ENCODE peak calls at places on chromosomes 3 and 15, in five cellular contexts. Y is fibroblast of lung, I is breast epithelium, E is sigmoid colon, V is neuronal stem cell. C is an unnamed sample.

GRCh38 chr15:70344666-70345065 is 246.9 kb upstream of the TLE3 start:
- DNase-seq in E (no peak), V (no peak), I (no peak), Y (no peak), C (no peak)

GRCh38 chr3:140505256-140505655 is 172.6 kb upstream of the TRIM42 start:
- DNase-seq in V (peak; percentile 18), I (no peak), Y (no peak), E (no peak), C (no peak)

GRCh38 chr3:113151475-113152031 is 59.8 kb upstream of the BOC start:
- DNase-seq in I (no peak), Y (peak; percentile 43), E (peak; percentile 93), V (no peak), C (no peak)

GRCh38 chr15:79724312-79724711 is 172.5 kb downstream of the MTHFS start:
- DNase-seq in V (no peak), I (no peak), E (no peak), Y (peak; percentile 8), C (no peak)

GRCh38 chr15:76312540-76313174 is 1.4 kb upstream of the ETFA start:
- DNase-seq in Y (no peak), I (no peak), V (no peak), E (no peak), C (no peak)

GRCh38 chr15:51366911-51367310 is 25.5 kb downstream of the GLDN start:
- DNase-seq in E (no peak), V (no peak), I (no peak), Y (peak; percentile 84), C (peak; percentile 13)

GRCh38 chr3:8421267-8421666 is 80.4 kb upstream of the LMCD1 start:
- DNase-seq in V (no peak), I (no peak), E (no peak), Y (no peak), C (no peak)

GRCh38 chr3:30475038-30475808 is 131.2 kb upstream of the TGFBR2 start:
- DNase-seq in Y (no peak), V (no peak), E (no peak), I (no peak), C (no peak)

GRCh38 chr3:129794319-129795201 is 99.0 kb downstream of the TMCC1 start:
- DNase-seq in V (peak; percentile 56), Y (no peak), I (no peak), E (peak; percentile 63), C (no peak)

DNA sequence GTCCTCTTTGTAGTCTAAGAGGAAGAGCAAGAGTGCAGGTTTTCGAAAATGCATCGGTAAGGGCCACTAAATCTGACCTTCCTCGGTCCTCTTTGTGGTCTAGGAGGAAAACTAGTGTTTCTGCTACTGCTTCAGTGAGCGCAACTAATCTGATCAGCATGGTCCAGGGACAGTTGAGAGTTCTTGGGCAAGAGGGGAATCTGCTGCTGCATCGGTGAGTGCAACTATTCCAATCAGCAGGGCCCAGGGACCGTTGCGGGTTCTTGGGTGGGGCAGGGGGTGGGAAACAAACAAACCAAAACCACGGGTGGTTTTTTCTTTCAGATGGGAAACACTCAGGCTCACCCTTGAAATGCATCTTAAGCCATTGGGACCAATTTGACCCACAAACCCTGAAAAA is 10.5 kb upstream of the OSBPL11 start:
- DNase-seq in Y (no peak), I (no peak), E (no peak), V (no peak), C (no peak)
- H3K4me3 ChIP-seq in Y (no peak overlapping the region), I (no peak overlapping the region), E (no peak overlapping the region), V (no peak overlapping the region), C (no peak overlapping the region)

DNA sequence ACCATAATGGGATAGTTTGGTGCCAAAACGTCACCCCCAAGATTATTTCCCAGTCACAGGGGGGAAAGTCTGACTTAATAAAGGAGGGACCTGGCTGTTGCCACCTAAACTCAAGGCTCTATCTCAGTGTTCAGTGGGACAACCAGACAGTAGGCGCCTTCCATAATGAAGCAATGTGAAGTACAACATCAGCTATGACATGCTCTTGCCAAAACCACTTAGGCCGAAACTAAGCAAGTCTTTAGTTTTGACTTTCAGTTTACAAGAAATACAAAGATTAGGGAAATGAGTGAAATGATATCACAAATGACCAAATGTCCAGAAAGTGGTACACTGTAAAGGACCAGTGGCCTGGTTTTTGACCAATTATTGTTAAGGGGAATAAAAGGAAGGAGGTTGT is 32.9 kb downstream of the SOX14 start:
- DNase-seq in E (no peak), Y (no peak), V (no peak), I (no peak), C (no peak)
- H3K27ac ChIP-seq in E (no peak overlapping the region), Y (no peak overlapping the region), V (no peak overlapping the region), I (no peak overlapping the region), C (no peak overlapping the region)

GRCh38 chr15:91857224-91857585 is 3.7 kb downstream of the SLCO3A1 start:
- DNase-seq in E (no peak), V (no peak), Y (no peak), I (no peak), C (no peak)

GRCh38 chr15:91853968-91854943 is 748 bp downstream of the SLCO3A1 start:
- DNase-seq in V (peak; percentile 43), I (no peak), Y (peak; percentile 10), E (peak; percentile 71), C (no peak)

GRCh38 chr15:91855241-91855640 is 1.7 kb downstream of the SLCO3A1 start:
- DNase-seq in I (no peak), E (no peak), Y (no peak), V (no peak), C (no peak)

GRCh38 chr15:91857772-91858171 is 4.3 kb downstream of the SLCO3A1 start:
- DNase-seq in V (no peak), Y (no peak), I (no peak), E (no peak), C (no peak)

GRCh38 chr15:91855684-91856553 is 2.4 kb downstream of the SLCO3A1 start:
- DNase-seq in E (no peak), Y (no peak), V (peak; percentile 9), I (no peak), C (no peak)
- H3K4me3 ChIP-seq in E (no peak overlapping the region), Y (no peak overlapping the region), V (no peak overlapping the region), I (peak overlapping the region; percentile 80), C (no peak overlapping the region)

GRCh38 chr3:71469131-71469430 is 114.4 kb downstream of the FOXP1 start:
- DNase-seq in I (no peak), Y (no peak), E (no peak), V (no peak), C (no peak)
- H3K27ac ChIP-seq in I (no peak overlapping the region), Y (no peak overlapping the region), E (no peak overlapping the region), V (no peak overlapping the region), C (no peak overlapping the region)

GRCh38 chr3:143957447-143957846 is 14.2 kb upstream of the DIPK2A start:
- DNase-seq in I (no peak), Y (no peak), V (no peak), E (no peak), C (no peak)
- H3K4me3 ChIP-seq in I (no peak overlapping the region), Y (no peak overlapping the region), V (no peak overlapping the region), E (no peak overlapping the region), C (no peak overlapping the region)

GRCh38 chr15:75182187-75183131 is 19.2 kb upstream of the C15orf39 start:
- DNase-seq in E (peak; percentile 60), I (no peak), Y (no peak), V (no peak), C (no peak)
- H3K27ac ChIP-seq in E (peak overlapping the region; percentile 36), I (no peak overlapping the region), Y (no peak overlapping the region), V (no peak overlapping the region), C (no peak overlapping the region)

GRCh38 chr3:124033360-124034015 is 41.6 kb upstream of the ROPN1 start:
- DNase-seq in V (no peak), E (peak; percentile 62), I (no peak), Y (peak; percentile 5), C (no peak)
- H3K4me3 ChIP-seq in V (peak within 1 kb of the TSS; percentile 96), E (peak within 1 kb of the TSS; percentile 76), I (peak within 1 kb of the TSS; percentile 84), Y (peak within 1 kb of the TSS; percentile 65), C (peak within 1 kb of the TSS; percentile 71)